ENCODE peak calls at places on chromosomes 7 and 10, in six cellular contexts. I is H1, U is K562, C is HepG2, A is GM12891, V is GM12878. Q is an unnamed sample.

GRCh38 chr10:9102026-9102425 is 1047.5 kb downstream of the GATA3 start:
- DNase-seq in A (no peak), I (no peak), U (no peak), V (no peak), C (no peak), Q (no peak)

GRCh38 chr10:79502561-79503309 is 9.6 kb upstream of the EIF5AL1 start:
- DNase-seq in I (peak; percentile 29), A (no peak), V (no peak), U (no peak), C (peak; percentile 26), Q (no peak)

GRCh38 chr10:132507956-132508490 is 29.6 kb upstream of the INPP5A start:
- DNase-seq in U (no peak), I (no peak), A (no peak), V (no peak), C (no peak), Q (no peak)

GRCh38 chr10:26488344-26488743 is 50.2 kb downstream of the APBB1IP start:
- DNase-seq in A (no peak), I (no peak), C (no peak), U (no peak), V (no peak), Q (no peak)

GRCh38 chr10:104334965-104335650 is 3.2 kb downstream of the ITPRIP start:
- DNase-seq in I (no peak), A (no peak), C (no peak), V (no peak), U (no peak), Q (no peak)

GRCh38 chr7:26292768-26293560 is 1.3 kb downstream of the SNX10 start:
- DNase-seq in I (no peak), A (no peak), U (no peak), V (no peak), C (peak; percentile 42), Q (no peak)

GRCh38 chr7:116505823-116506222 is 6.3 kb downstream of the CAV2 start:
- DNase-seq in C (no peak), V (no peak), U (no peak), A (no peak), I (no peak), Q (no peak)

GRCh38 chr7:32618987-32619386 is 123.7 kb downstream of the AVL9 start:
- DNase-seq in U (no peak), I (no peak), C (no peak), V (no peak), A (no peak), Q (no peak)

GRCh38 chr7:40921589-40922315 is 781.1 kb downstream of the INHBA start:
- DNase-seq in C (no peak), V (no peak), U (no peak), I (no peak), A (no peak), Q (no peak)

GRCh38 chr7:116546054-116546453 is 21.2 kb downstream of the CAV1 start:
- DNase-seq in V (no peak), U (no peak), I (no peak), C (no peak), A (no peak), Q (no peak)

GRCh38 chr10:119198438-119198837 is 8.9 kb upstream of the GRK5 start:
- DNase-seq in A (no peak), V (no peak), U (no peak), I (no peak), C (no peak), Q (no peak)

GRCh38 chr10:1360581-1361164 is 304.5 kb downstream of the WDR37 start:
- DNase-seq in C (no peak), I (no peak), A (no peak), V (no peak), U (no peak), Q (no peak)

GRCh38 chr10:128191847-128192246 is 65.6 kb upstream of the MKI67 start:
- DNase-seq in V (no peak), U (no peak), A (no peak), C (no peak), I (no peak), Q (no peak)

DNA sequence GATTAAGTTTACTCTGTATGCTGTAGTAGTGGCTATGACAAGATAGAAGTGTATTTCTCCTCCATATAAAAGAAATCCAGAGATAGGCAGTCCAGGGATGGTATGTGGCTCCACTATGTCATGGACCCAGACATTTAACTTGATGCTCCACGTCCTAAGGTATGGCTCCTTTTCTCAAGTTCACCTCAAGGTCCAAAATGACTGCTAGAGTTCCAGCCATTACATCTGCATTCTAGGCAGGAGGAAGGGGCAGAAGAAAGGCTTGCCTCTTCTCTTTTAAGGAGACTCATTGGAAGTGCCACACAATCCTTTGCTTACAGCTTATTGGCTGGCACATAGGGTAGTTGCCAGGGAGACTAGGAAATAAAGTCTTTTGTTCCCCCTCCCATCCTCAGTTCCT is 27.7 kb upstream of the ATXN7L1 start:
- DNase-seq in A (no peak), V (no peak), C (no peak), I (no peak), U (no peak), Q (no peak)
- TF ChIP-seq POLR2A in A (no peak), V (no peak), C (no peak), I (no peak), U (no peak), Q (no peak)

GRCh38 chr10:75623310-75623940 is 192.0 kb downstream of the LRMDA start:
- DNase-seq in A (no peak), U (no peak), C (no peak), V (no peak), I (no peak), Q (no peak)
- TF ChIP-seq TAF1 in A (no peak), U (no peak), C (no peak), V (no peak), I (no peak), Q (no peak)

GRCh38 chr7:82416402-82416801 is 27.2 kb downstream of the CACNA2D1 start:
- DNase-seq in A (no peak), V (no peak), U (no peak), C (no peak), I (no peak), Q (no peak)

GRCh38 chr7:82417898-82418297 is 25.7 kb downstream of the CACNA2D1 start:
- DNase-seq in C (no peak), I (no peak), V (no peak), U (no peak), A (no peak), Q (no peak)

GRCh38 chr7:82413237-82413636 is 30.3 kb downstream of the CACNA2D1 start:
- DNase-seq in V (no peak), U (no peak), I (no peak), A (no peak), C (no peak), Q (no peak)

GRCh38 chr7:82423446-82423845 is 20.1 kb downstream of the CACNA2D1 start:
- DNase-seq in C (no peak), V (no peak), A (no peak), I (no peak), U (no peak), Q (no peak)

DNA sequence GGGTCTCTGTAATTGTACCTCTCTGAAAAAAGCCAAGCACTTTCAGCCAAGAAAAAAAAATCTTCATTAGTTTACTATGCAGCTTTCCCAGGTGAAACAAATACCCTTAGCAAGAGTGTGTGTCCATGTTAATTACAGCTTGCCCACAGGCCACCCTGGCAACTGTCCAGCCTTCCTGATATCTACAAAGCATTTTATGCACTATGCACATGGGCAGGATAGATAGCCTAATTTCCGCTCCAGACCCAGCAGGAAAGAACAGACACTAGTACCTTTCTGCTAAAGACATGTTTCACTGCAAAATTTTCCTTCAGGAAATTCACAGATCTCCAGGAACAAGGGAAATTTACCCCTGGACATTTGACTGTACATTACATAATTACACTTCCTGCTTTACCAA is 24.4 kb downstream of the CACNA2D1 start:
- DNase-seq in A (no peak), C (no peak), V (no peak), U (no peak), I (no peak), Q (no peak)
- TF ChIP-seq POLR2AphosphoS5 in A (no peak), C (no peak), V (no peak), U (no peak), I (no peak), Q (no peak)

GRCh38 chr7:100472121-100472851 is 6.7 kb downstream of the TSC22D4 start:
- DNase-seq in A (no peak), U (peak; percentile 56), C (no peak), I (no peak), V (no peak), Q (no peak)

GRCh38 chr7:100467638-100468373 is 3.7 kb upstream of the SPACDR start:
- DNase-seq in V (no peak), I (no peak), C (no peak), U (peak; percentile 22), A (no peak), Q (no peak)

GRCh38 chr7:100466830-100467605 is 3.0 kb upstream of the SPACDR start:
- DNase-seq in A (no peak), C (no peak), I (no peak), V (no peak), U (no peak), Q (no peak)

GRCh38 chr7:100471021-100471420 is 7.0 kb upstream of the SPACDR start:
- DNase-seq in U (peak; percentile 25), I (no peak), A (no peak), C (no peak), V (no peak), Q (no peak)

GRCh38 chr7:100469227-100470044 is 5.4 kb upstream of the SPACDR start:
- DNase-seq in I (no peak), V (no peak), C (peak; percentile 51), A (peak; percentile 97), U (peak; percentile 90), Q (peak; percentile 98)
- TF ChIP-seq POLR2A in I (no peak), V (peak; percentile 63), C (no peak), A (no peak), U (peak; percentile 18), Q (no peak)

DNA sequence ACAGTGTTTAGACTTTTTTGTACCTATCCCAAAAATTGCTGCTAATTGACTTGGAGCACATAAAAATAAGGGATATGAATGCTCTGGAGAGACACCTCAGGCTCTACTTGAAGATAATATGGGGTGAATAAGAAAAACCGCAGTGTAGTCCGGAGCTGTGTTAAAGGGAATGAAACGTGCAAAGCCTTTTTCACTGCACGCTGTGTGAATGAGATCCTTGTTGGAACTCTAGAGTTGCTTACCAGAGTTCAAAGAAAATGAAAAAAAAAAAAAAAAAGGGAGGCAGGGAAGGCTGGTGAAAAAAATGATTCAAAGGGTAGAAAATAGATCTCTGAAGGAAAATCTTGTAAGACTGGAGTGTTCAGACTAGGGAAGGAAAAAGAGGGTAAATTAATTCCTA is 226.6 kb downstream of the LRMDA start:
- DNase-seq in V (no peak), I (no peak), A (no peak), U (no peak), C (no peak), Q (no peak)
- TF ChIP-seq TAF1 in V (no peak), I (no peak), A (no peak), U (no peak), C (no peak), Q (no peak)

DNA sequence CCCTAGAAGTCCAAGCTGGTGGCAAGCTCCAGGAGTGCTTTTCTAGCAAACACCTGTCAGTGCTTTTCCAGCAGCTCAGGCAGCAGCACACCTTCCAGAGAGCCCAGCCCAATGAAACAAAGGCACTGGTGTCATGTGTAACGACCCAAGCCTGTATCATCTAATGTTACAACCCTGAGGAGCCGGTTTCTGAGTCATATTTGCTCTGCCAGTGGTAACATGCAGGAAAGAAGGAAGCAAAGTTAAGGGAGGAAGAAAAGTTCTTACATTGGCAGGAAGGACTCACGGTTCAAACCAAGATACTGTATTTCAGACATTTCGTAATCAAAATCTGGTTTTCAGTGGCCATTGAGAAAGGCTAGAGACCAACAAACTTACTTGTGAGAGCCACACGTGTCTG is at the start of gene ANKRD22:
- DNase-seq in A (no peak), C (no peak), U (no peak), V (no peak), I (no peak), Q (no peak)
- TF ChIP-seq POLR2AphosphoS5 in A (no peak), C (no peak), U (no peak), V (no peak), I (no peak), Q (no peak)

Q was measured in GM12892.